ENCODE peak calls at places on chromosomes 1 and 21, in four cellular contexts. O is psoas muscle; K is CD4-positive, alpha-beta T cell; J is ascending aorta. Z is an unnamed sample.

GRCh38 chr1:27539901-27540861 is 50.2 kb upstream of the WASF2 start:
- DNase-seq in O (no peak), K (no peak), J (peak), Z (no peak)

GRCh38 chr21:23093259-23093658 is 2095.1 kb downstream of the NCAM2 start:
- DNase-seq in O (no peak), K (no peak), J (no peak), Z (no peak)

GRCh38 chr1:19347538-19348177 is 35.5 kb downstream of the SLC66A1 start:
- DNase-seq in O (no peak), K (no peak), J (no peak), Z (no peak)

GRCh38 chr1:237105826-237106225 is 63.8 kb downstream of the RYR2 start:
- DNase-seq in O (no peak), K (no peak), J (no peak), Z (no peak)

GRCh38 chr1:70778934-70779333 is 268.7 kb downstream of the PTGER3 start:
- DNase-seq in O (no peak), K (no peak), J (no peak), Z (no peak)

GRCh38 chr1:46492871-46493270 is 3.2 kb downstream of the DMBX1 start:
- DNase-seq in O (peak), K (no peak), J (no peak), Z (no peak)

GRCh38 chr1:205456868-205457724 is 1.3 kb upstream of the BLACAT1 start:
- DNase-seq in O (no peak), K (no peak), J (no peak), Z (no peak)

GRCh38 chr1:85321237-85321964 is 45.0 kb upstream of the BCL10 start:
- DNase-seq in O (no peak), K (no peak), J (no peak), Z (no peak)

GRCh38 chr1:34418166-34418565 is 241.5 kb downstream of the C1orf94 start:
- DNase-seq in O (no peak), K (no peak), J (no peak), Z (no peak)

GRCh38 chr1:8340456-8340855 is 22.5 kb downstream of the SLC45A1 start:
- DNase-seq in O (no peak), K (no peak), J (no peak), Z (no peak)

GRCh38 chr1:206702803-206703202 is 18.1 kb downstream of the MAPKAPK2 start:
- DNase-seq in O (no peak), K (no peak), J (no peak), Z (no peak)

GRCh38 chr21:29303301-29303700 is 4.6 kb downstream of the BACH1 start:
- DNase-seq in O (no peak), K (no peak), J (no peak), Z (no peak)

GRCh38 chr1:21534674-21535378 is 25.6 kb downstream of the ALPL start:
- DNase-seq in O (no peak), K (no peak), J (no peak), Z (no peak)

GRCh38 chr1:180612591-180612990 is 19.2 kb upstream of the XPR1 start:
- DNase-seq in O (no peak), K (no peak), J (no peak), Z (no peak)

GRCh38 chr1:247865416-247865815 is 8.4 kb downstream of the TRIM58 start:
- DNase-seq in O (no peak), K (no peak), J (no peak), Z (no peak)

GRCh38 chr1:53172751-53173498 is 23.7 kb upstream of the CPT2 start:
- DNase-seq in O (no peak), K (no peak), J (no peak), Z (no peak)

GRCh38 chr1:2587071-2587859 is 688 bp downstream of the PRXL2B start:
- DNase-seq in O (peak), K (peak), J (no peak), Z (no peak)

GRCh38 chr1:33426906-33427305 is 4.0 kb downstream of the PHC2 start:
- DNase-seq in O (no peak), K (no peak), J (no peak), Z (no peak)

GRCh38 chr1:3011631-3012510 is 9.4 kb upstream of the ACTRT2 start:
- DNase-seq in O (no peak), K (no peak), J (no peak), Z (no peak)

GRCh38 chr1:202852163-202852904 is 36.6 kb downstream of the RABIF start:
- DNase-seq in O (no peak), K (no peak), J (no peak), Z (no peak)

GRCh38 chr1:47506053-47506452 is 68.2 kb downstream of the FOXD2 start:
- DNase-seq in O (no peak), K (no peak), J (no peak), Z (no peak)

GRCh38 chr1:103198996-103199395 is 90.7 kb upstream of the COL11A1 start:
- DNase-seq in O (no peak), K (no peak), J (no peak), Z (no peak)

GRCh38 chr1:10760566-10761502 is 35.6 kb downstream of the CASZ1 start:
- DNase-seq in O (no peak), K (no peak), J (no peak), Z (no peak)

GRCh38 chr1:38341694-38342093 is 295.1 kb upstream of the POU3F1 start:
- DNase-seq in O (no peak), K (no peak), J (no peak), Z (no peak)

GRCh38 chr1:69451196-69451595 is 116.5 kb upstream of the LRRC7 start:
- DNase-seq in O (no peak), K (no peak), J (no peak), Z (no peak)

GRCh38 chr1:212077028-212077427 is 41.5 kb downstream of the DTL start:
- DNase-seq in O (no peak), K (no peak), J (no peak), Z (peak)

GRCh38 chr1:72283204-72284083 is 1.1 kb upstream of the NEGR1 start:
- DNase-seq in O (peak), K (peak), J (peak), Z (no peak)

GRCh38 chr1:178932966-178933603 is 62.2 kb upstream of the ANGPTL1 start:
- DNase-seq in O (no peak), K (no peak), J (no peak), Z (no peak)

GRCh38 chr21:44428281-44428942 is 26.9 kb upstream of the LRRC3 start:
- DNase-seq in O (no peak), K (peak), J (no peak), Z (peak)

GRCh38 chr21:23949493-23949892 is 1657.8 kb downstream of the MRPL39 start:
- DNase-seq in O (no peak), K (no peak), J (no peak), Z (no peak)

DNA sequence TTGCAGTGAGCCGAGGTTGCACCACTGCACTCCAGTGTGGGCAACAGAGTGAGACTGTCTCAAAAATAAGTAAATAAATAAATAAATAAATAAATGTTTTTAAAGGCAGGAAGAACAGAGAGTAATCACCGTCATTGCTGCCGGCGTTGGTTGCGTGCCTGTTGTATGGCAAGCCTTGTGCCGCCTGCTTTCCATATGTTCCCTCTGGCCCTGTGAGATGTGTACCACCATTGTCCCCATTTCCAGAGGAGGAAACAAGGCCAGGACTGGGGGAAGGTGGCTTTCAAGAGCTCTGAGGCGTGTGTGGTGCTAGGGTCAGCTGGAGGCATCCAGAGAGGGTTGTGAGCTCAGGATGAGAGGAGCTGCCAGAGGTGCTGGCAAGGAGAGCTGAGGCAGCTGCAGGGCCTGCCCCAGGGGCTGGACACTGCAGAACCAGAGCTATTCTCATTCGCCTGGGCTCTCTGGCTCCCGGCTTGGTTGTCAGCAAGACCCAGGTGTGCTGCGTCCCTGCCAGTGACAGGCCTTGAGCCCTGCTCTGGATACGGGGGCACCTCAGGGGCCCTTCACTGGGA is 5.2 kb upstream of the MARCKSL1 start:
- DNase-seq in O (no peak), K (no peak), J (no peak), Z (no peak)
- H3K27ac ChIP-seq in O (no peak), K (no peak), J (no peak), Z (no peak)

GRCh38 chr1:109385417-109385816 is 12.3 kb downstream of the SORT1 start:
- DNase-seq in O (no peak), K (no peak), J (peak), Z (no peak)

GRCh38 chr1:109383850-109384249 is 13.9 kb downstream of the SORT1 start:
- DNase-seq in O (no peak), K (no peak), J (no peak), Z (no peak)

GRCh38 chr1:109388884-109389637 is 8.7 kb downstream of the SORT1 start:
- DNase-seq in O (no peak), K (no peak), J (no peak), Z (no peak)

GRCh38 chr1:109388208-109388711 is 9.5 kb downstream of the SORT1 start:
- DNase-seq in O (no peak), K (no peak), J (no peak), Z (no peak)

DNA sequence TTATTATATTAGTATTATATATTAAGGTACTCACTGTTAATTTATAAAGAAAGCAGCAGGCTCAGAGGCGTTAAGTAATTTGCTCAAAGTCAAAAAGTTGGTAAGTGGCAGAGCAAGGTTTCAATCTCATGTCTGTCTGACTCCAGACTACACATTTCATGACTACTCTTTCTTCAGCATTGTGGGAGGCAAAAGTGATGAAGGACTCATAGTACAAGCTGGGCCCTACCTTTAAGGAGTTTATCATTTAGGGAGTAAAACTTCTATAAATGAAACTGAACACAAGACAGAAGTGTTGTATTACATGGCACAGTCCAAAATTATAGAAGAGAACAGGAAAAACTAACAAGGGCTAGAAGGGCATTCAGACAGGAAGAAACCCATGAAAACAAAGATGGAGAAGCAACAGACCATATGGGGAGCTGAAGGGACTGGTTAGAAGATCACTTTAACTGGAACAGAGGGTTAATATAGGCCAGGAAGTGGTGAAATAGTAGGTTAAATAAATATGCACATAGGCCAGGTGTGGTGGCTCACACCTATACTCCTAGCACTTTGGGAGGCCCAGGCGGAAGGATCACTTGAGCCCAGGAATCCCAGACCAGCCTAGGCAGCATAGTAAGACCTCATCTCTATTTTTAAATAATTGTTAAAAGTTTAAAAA is 11.5 kb downstream of the SORT1 start:
- DNase-seq in O (no peak), K (no peak), J (no peak), Z (no peak)
- H3K27ac ChIP-seq in O (peak), K (no peak), J (peak), Z (no peak)

GRCh38 chr21:34938079-34938764 is 110.9 kb downstream of the RUNX1 start:
- DNase-seq in O (no peak), K (no peak), J (no peak), Z (no peak)
- H3K27ac ChIP-seq in O (no peak), K (no peak), J (no peak), Z (peak)

GRCh38 chr1:31400393-31400792 is 12.6 kb upstream of the SERINC2 start:
- DNase-seq in O (no peak), K (no peak), J (no peak), Z (no peak)
- H3K27ac ChIP-seq in O (no peak), K (no peak), J (no peak), Z (peak)

GRCh38 chr1:226937940-226938725 is 2.0 kb upstream of the COQ8A start:
- DNase-seq in O (no peak), K (no peak), J (no peak), Z (no peak)
- H3K27ac ChIP-seq in O (peak), K (no peak), J (peak), Z (no peak)